ENCODE peak calls at places on chromosomes 12 and 14, in four cellular contexts. One of them, this sample, is unnamed.

GRCh38 chr12:116130431-116130830 is 147.1 kb downstream of the MED13L start:
- DNase-seq in neuronal stem cell: no peak
- DNase-seq in H1: no peak
- DNase-seq in H9: no peak
- DNase-seq in this sample: peak

GRCh38 chr12:54680374-54680773 is 32.2 kb upstream of the DCD start:
- DNase-seq in neuronal stem cell: no peak
- DNase-seq in H1: peak
- DNase-seq in H9: peak
- DNase-seq in this sample: peak

GRCh38 chr12:47767197-47767724 is 5.8 kb upstream of the SLC48A1 start:
- DNase-seq in neuronal stem cell: no peak
- DNase-seq in H1: no peak
- DNase-seq in H9: peak
- DNase-seq in this sample: no peak

GRCh38 chr12:51269174-51270066 is 795 bp downstream of the SMAGP start:
- DNase-seq in neuronal stem cell: peak
- DNase-seq in H1: peak
- DNase-seq in H9: peak
- DNase-seq in this sample: peak

GRCh38 chr12:91326043-91327027 is 143.7 kb upstream of the DCN start:
- DNase-seq in neuronal stem cell: peak
- DNase-seq in H1: no peak
- DNase-seq in H9: peak
- DNase-seq in this sample: peak

GRCh38 chr12:116141833-116142162 is 135.7 kb downstream of the MED13L start:
- DNase-seq in neuronal stem cell: no peak
- DNase-seq in H1: no peak
- DNase-seq in H9: no peak
- DNase-seq in this sample: no peak

GRCh38 chr12:95096852-95097251 is 23.4 kb upstream of the NR2C1 start:
- DNase-seq in neuronal stem cell: no peak
- DNase-seq in H1: no peak
- DNase-seq in H9: no peak
- DNase-seq in this sample: no peak

GRCh38 chr12:106684497-106684896 is 90.0 kb upstream of the RIC8B start:
- DNase-seq in neuronal stem cell: no peak
- DNase-seq in H1: no peak
- DNase-seq in H9: no peak
- DNase-seq in this sample: no peak

GRCh38 chr12:105369014-105369413 is 38.5 kb downstream of the C12orf75 start:
- DNase-seq in neuronal stem cell: no peak
- DNase-seq in H1: no peak
- DNase-seq in H9: no peak
- DNase-seq in this sample: peak

GRCh38 chr14:54609576-54609975 is 42.6 kb downstream of the SAMD4A start:
- DNase-seq in neuronal stem cell: no peak
- DNase-seq in H1: no peak
- DNase-seq in H9: no peak
- DNase-seq in this sample: no peak

GRCh38 chr14:24674204-24674970 is 40.4 kb upstream of the GZMB start:
- DNase-seq in neuronal stem cell: no peak
- DNase-seq in H1: no peak
- DNase-seq in H9: no peak
- DNase-seq in this sample: no peak

GRCh38 chr12:50251619-50252300 is 31.6 kb downstream of the LIMA1 start:
- DNase-seq in neuronal stem cell: no peak
- DNase-seq in H1: no peak
- DNase-seq in H9: no peak
- DNase-seq in this sample: peak

GRCh38 chr12:27534060-27534764 is 10.2 kb downstream of the PPFIBP1 start:
- DNase-seq in neuronal stem cell: no peak
- DNase-seq in H1: no peak
- DNase-seq in H9: no peak
- DNase-seq in this sample: no peak

GRCh38 chr14:60760209-60760608 is 25.6 kb downstream of the MNAT1 start:
- DNase-seq in neuronal stem cell: no peak
- DNase-seq in H1: no peak
- DNase-seq in H9: no peak
- DNase-seq in this sample: no peak

GRCh38 chr14:98954347-98955000 is 317.5 kb downstream of the BCL11B start:
- DNase-seq in neuronal stem cell: no peak
- DNase-seq in H1: no peak
- DNase-seq in H9: peak
- DNase-seq in this sample: no peak

GRCh38 chr12:132310181-132311040 is 19.0 kb downstream of the GALNT9 start:
- DNase-seq in neuronal stem cell: no peak
- DNase-seq in H1: no peak
- DNase-seq in H9: no peak
- DNase-seq in this sample: no peak

GRCh38 chr12:127810026-127810425 is 456.9 kb upstream of the TMEM132C start:
- DNase-seq in neuronal stem cell: no peak
- DNase-seq in H1: no peak
- DNase-seq in H9: no peak
- DNase-seq in this sample: peak

GRCh38 chr14:76762617-76763361 is 1.5 kb downstream of the VASH1 start:
- DNase-seq in neuronal stem cell: no peak
- DNase-seq in H1: no peak
- DNase-seq in H9: peak
- DNase-seq in this sample: no peak

GRCh38 chr14:45227566-45227965 is 25.4 kb downstream of the MIS18BP1 start:
- DNase-seq in neuronal stem cell: no peak
- DNase-seq in H1: no peak
- DNase-seq in H9: no peak
- DNase-seq in this sample: no peak

GRCh38 chr14:103581954-103582703 is 19.4 kb downstream of the COA8 start:
- DNase-seq in neuronal stem cell: no peak
- DNase-seq in H1: no peak
- DNase-seq in H9: peak
- DNase-seq in this sample: no peak

GRCh38 chr12:98645572-98646067 is 530 bp downstream of the APAF1 start:
- DNase-seq in neuronal stem cell: peak
- DNase-seq in H1: no peak
- DNase-seq in H9: no peak
- DNase-seq in this sample: peak

GRCh38 chr14:90760591-90761316 is 55.5 kb downstream of the TTC7B start:
- DNase-seq in neuronal stem cell: peak
- DNase-seq in H1: no peak
- DNase-seq in H9: peak
- DNase-seq in this sample: peak

GRCh38 chr14:65462411-65462810 is 49.9 kb downstream of the FUT8 start:
- DNase-seq in neuronal stem cell: no peak
- DNase-seq in H1: no peak
- DNase-seq in H9: no peak
- DNase-seq in this sample: no peak

GRCh38 chr14:89481167-89481566 is 64.1 kb upstream of the FOXN3 start:
- DNase-seq in neuronal stem cell: no peak
- DNase-seq in H1: no peak
- DNase-seq in H9: no peak
- DNase-seq in this sample: peak

GRCh38 chr14:102770910-102771543 is 6.2 kb upstream of the TRAF3 start:
- DNase-seq in neuronal stem cell: no peak
- DNase-seq in H1: no peak
- DNase-seq in H9: no peak
- DNase-seq in this sample: no peak

GRCh38 chr12:77256924-77257323 is 191.6 kb upstream of the E2F7 start:
- DNase-seq in neuronal stem cell: no peak
- DNase-seq in H1: no peak
- DNase-seq in H9: no peak
- DNase-seq in this sample: no peak

GRCh38 chr14:90733139-90733808 is 83.0 kb downstream of the TTC7B start:
- DNase-seq in neuronal stem cell: no peak
- DNase-seq in H1: no peak
- DNase-seq in H9: no peak
- DNase-seq in this sample: no peak

GRCh38 chr14:90547968-90548367 is 151.1 kb downstream of the CALM1 start:
- DNase-seq in neuronal stem cell: no peak
- DNase-seq in H1: no peak
- DNase-seq in H9: no peak
- DNase-seq in this sample: no peak

GRCh38 chr14:104001003-104001402 is 58.7 kb upstream of the RD3L start:
- DNase-seq in neuronal stem cell: peak
- DNase-seq in H1: no peak
- DNase-seq in H9: no peak
- DNase-seq in this sample: no peak

GRCh38 chr12:120141336-120141735 is 24.8 kb upstream of the RAB35 start:
- DNase-seq in neuronal stem cell: no peak
- DNase-seq in H1: no peak
- DNase-seq in H9: no peak
- DNase-seq in this sample: no peak

GRCh38 chr12:42921741-42922511 is 332.4 kb upstream of the PRICKLE1 start:
- DNase-seq in neuronal stem cell: no peak
- DNase-seq in H1: no peak
- DNase-seq in H9: no peak
- DNase-seq in this sample: peak

GRCh38 chr12:47377414-47378221 is 297.9 kb upstream of the AMIGO2 start:
- DNase-seq in neuronal stem cell: no peak
- DNase-seq in H1: no peak
- DNase-seq in H9: no peak
- DNase-seq in this sample: peak

GRCh38 chr12:32918890-32919791 is 22.6 kb upstream of the PKP2 start:
- DNase-seq in neuronal stem cell: no peak
- DNase-seq in H1: no peak
- DNase-seq in H9: no peak
- DNase-seq in this sample: peak

GRCh38 chr12:84397846-84398245 is 514.8 kb downstream of the SLC6A15 start:
- DNase-seq in neuronal stem cell: no peak
- DNase-seq in H1: no peak
- DNase-seq in H9: no peak
- DNase-seq in this sample: no peak

GRCh38 chr14:70378687-70379086 is 19.2 kb upstream of the COX16 start:
- DNase-seq in neuronal stem cell: no peak
- DNase-seq in H1: no peak
- DNase-seq in H9: no peak
- DNase-seq in this sample: no peak

GRCh38 chr12:125549836-125550235 is 484.6 kb downstream of the AACS start:
- DNase-seq in neuronal stem cell: no peak
- DNase-seq in H1: peak
- DNase-seq in H9: peak
- DNase-seq in this sample: no peak

GRCh38 chr12:48489012-48489411 is 6.7 kb downstream of the C12orf54 start:
- DNase-seq in neuronal stem cell: no peak
- DNase-seq in H1: no peak
- DNase-seq in H9: no peak
- DNase-seq in this sample: peak

DNA sequence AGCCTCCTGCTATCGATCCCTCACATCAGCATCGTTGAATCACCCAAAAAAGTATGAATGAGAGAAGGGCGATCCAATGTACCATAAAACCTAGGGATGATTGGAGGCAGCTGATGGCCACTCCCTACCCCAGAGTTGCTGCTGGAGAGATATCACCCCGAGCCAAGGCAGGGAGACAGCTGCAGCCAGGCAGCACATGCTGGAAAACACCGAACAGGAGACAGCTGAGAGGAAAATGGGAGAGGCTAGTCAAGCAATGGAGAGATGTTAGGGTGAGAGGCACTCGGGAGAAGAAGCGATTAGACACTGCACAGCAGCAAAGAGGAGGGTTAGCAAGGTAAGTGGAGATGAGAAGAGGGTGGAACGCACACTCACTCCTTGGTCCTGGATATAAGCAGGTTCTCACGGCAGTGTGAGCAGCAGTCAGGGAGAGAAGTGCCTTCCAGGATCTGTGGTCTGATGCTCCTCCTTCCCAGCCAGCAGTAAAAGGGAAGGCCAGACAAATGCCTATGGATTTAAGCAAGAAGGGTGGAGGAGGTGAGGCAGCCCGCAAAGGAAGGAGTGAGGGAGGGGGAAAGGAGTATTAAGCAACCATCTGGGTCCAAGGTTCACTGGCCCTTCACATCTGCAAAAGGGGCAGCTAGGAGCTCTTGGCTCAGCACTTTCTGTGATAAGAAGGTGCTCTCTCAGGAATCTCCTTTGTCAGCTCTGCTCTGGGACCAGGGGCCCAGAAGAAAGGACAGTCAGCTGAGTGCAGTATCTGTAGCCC is at the start of gene SLC7A7:
- DNase-seq in neuronal stem cell: no peak
- DNase-seq in H1: no peak
- DNase-seq in H9: peak
- DNase-seq in this sample: peak
- H3K4me2 ChIP-seq in neuronal stem cell: no peak
- H3K4me2 ChIP-seq in H1: peak
- H3K4me2 ChIP-seq in H9: peak
- H3K4me2 ChIP-seq in this sample: no peak

GRCh38 chr12:52946334-52946733 is 2.6 kb upstream of the KRT18 start:
- DNase-seq in neuronal stem cell: no peak
- DNase-seq in H1: no peak
- DNase-seq in H9: no peak
- DNase-seq in this sample: peak
- H2BK12ac ChIP-seq in neuronal stem cell: no peak
- H2BK12ac ChIP-seq in H1: peak
- H2BK12ac ChIP-seq in H9: peak
- H2BK12ac ChIP-seq in this sample: no peak

GRCh38 chr14:63904724-63905123 is 51.9 kb downstream of the SYNE2 start:
- DNase-seq in neuronal stem cell: no peak
- DNase-seq in H1: no peak
- DNase-seq in H9: no peak
- DNase-seq in this sample: no peak

GRCh38 chr14:63909984-63910383 is 57.2 kb downstream of the SYNE2 start:
- DNase-seq in neuronal stem cell: no peak
- DNase-seq in H1: no peak
- DNase-seq in H9: no peak
- DNase-seq in this sample: no peak

GRCh38 chr14:63905370-63905769 is 52.6 kb downstream of the SYNE2 start:
- DNase-seq in neuronal stem cell: no peak
- DNase-seq in H1: no peak
- DNase-seq in H9: no peak
- DNase-seq in this sample: no peak

GRCh38 chr14:63910593-63911363 is 58.0 kb downstream of the SYNE2 start:
- DNase-seq in neuronal stem cell: no peak
- DNase-seq in H1: no peak
- DNase-seq in H9: no peak
- DNase-seq in this sample: no peak

DNA sequence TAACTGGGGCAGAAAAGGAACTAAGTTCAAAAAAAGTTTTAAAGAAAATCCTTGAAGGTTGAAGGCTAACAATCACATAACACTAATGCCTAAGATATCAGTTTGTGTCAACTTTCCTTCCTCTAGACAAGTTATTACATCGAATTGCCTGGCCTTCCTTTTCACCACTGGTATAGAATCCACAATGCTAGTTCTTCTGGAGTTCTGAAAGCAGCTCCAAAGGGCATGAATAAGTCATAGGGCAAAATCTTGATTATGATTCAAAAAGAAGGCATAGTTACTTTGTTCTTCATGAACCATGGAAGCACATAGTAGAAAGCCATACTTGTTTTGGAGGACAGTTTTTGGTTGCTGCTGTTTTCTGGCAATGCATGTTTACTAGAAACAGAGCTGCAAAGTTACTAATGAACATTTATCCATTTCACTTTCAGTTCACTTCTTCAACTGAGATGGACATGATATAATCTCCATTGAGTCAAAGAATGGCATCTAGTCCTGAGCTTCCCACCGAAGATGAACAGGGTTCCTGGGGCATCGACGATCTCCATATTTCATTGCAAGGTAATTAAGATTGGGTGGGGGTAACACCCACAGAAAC is 56.0 kb downstream of the SYNE2 start:
- DNase-seq in neuronal stem cell: no peak
- DNase-seq in H1: no peak
- DNase-seq in H9: no peak
- DNase-seq in this sample: no peak
- H3K9ac ChIP-seq in neuronal stem cell: no peak
- H3K9ac ChIP-seq in H1: no peak
- H3K9ac ChIP-seq in H9: no peak
- H3K9ac ChIP-seq in this sample: peak

GRCh38 chr12:60148109-60148508 is 552.3 kb downstream of the SLC16A7 start:
- DNase-seq in neuronal stem cell: no peak
- DNase-seq in H1: no peak
- DNase-seq in H9: no peak
- DNase-seq in this sample: peak
- H3K4me2 ChIP-seq in neuronal stem cell: no peak
- H3K4me2 ChIP-seq in H1: no peak
- H3K4me2 ChIP-seq in H9: no peak
- H3K4me2 ChIP-seq in this sample: no peak